ENCODE peak calls at places on chromosomes 12 and 14, in seven cellular contexts. M is ascending aorta, Y is body of pancreas, Q is A549, X is left ventricle myocardium inferior, K is uterus, T is SK-N-SH. H is an unnamed sample.

GRCh38 chr14:66099931-66100330 is 386.2 kb upstream of the CCDC196 start:
- DNase-seq in X (no peak), K (no peak), Y (no peak), M (no peak), T (no peak), Q (no peak), H (no peak)

GRCh38 chr14:101195309-101195724 is 291.8 kb upstream of the RTL1 start:
- DNase-seq in Y (peak; percentile 0), X (no peak), Q (no peak), K (peak; percentile 11), T (no peak), M (no peak), H (no peak)

GRCh38 chr12:111841236-111841749 is 735 bp upstream of the MAPKAPK5 start:
- DNase-seq in Q (no peak), Y (no peak), K (no peak), M (no peak), T (peak; percentile 52), X (no peak), H (no peak)

GRCh38 chr12:34396861-34397590 is 374.7 kb downstream of the ALG10 start:
- DNase-seq in X (peak; percentile 5), K (peak; percentile 5), T (peak; percentile 1), M (peak; percentile 3), Y (peak; percentile 4), Q (no peak), H (peak; percentile 20)

GRCh38 chr14:85483652-85484051 is 46.3 kb upstream of the FLRT2 start:
- DNase-seq in K (no peak), Y (no peak), T (no peak), M (no peak), X (no peak), Q (no peak), H (no peak)

GRCh38 chr14:101357559-101358319 is 203.6 kb upstream of the DIO3 start:
- DNase-seq in Q (no peak), K (peak; percentile 11), T (no peak), Y (no peak), M (no peak), X (no peak), H (no peak)

GRCh38 chr12:52230364-52231281 is 2.4 kb upstream of the KRT7 start:
- DNase-seq in X (peak; percentile 42), M (no peak), K (no peak), Q (peak; percentile 76), T (peak; percentile 23), Y (no peak), H (peak; percentile 79)

GRCh38 chr12:130266751-130267150 is 70.9 kb upstream of the PIWIL1 start:
- DNase-seq in Q (peak; percentile 14), X (no peak), K (no peak), T (no peak), M (no peak), Y (no peak), H (no peak)

GRCh38 chr12:106739318-106739717 is 35.2 kb upstream of the RIC8B start:
- DNase-seq in Q (peak; percentile 13), X (no peak), Y (no peak), T (no peak), K (no peak), M (no peak), H (no peak)

GRCh38 chr12:5511644-5512584 is 80.0 kb downstream of the NTF3 start:
- DNase-seq in Y (no peak), T (peak; percentile 43), X (peak; percentile 40), K (no peak), M (no peak), Q (peak; percentile 13), H (no peak)

GRCh38 chr12:75725505-75726120 is 214.2 kb upstream of the KRR1 start:
- DNase-seq in K (no peak), X (no peak), Q (peak; percentile 80), T (no peak), Y (no peak), M (no peak), H (no peak)

GRCh38 chr12:53048780-53049401 is 974 bp upstream of the TNS2 start:
- DNase-seq in K (peak; percentile 82), Y (peak; percentile 58), Q (peak; percentile 49), X (peak; percentile 86), T (peak; percentile 52), M (no peak), H (no peak)

GRCh38 chr12:99110212-99110611 is 465.1 kb downstream of the APAF1 start:
- DNase-seq in M (no peak), K (no peak), Y (no peak), T (no peak), Q (no peak), X (no peak), H (no peak)

GRCh38 chr12:29066061-29066588 is 83.0 kb upstream of the FAR2 start:
- DNase-seq in M (no peak), X (no peak), K (no peak), Y (no peak), T (no peak), Q (no peak), H (no peak)

GRCh38 chr12:2205961-2206360 is 153.2 kb downstream of the CACNA1C start:
- DNase-seq in Q (no peak), X (no peak), T (no peak), K (no peak), M (no peak), Y (no peak), H (no peak)

GRCh38 chr12:89040146-89040964 is 311.9 kb downstream of the DUSP6 start:
- DNase-seq in Y (no peak), T (no peak), Q (no peak), M (no peak), K (no peak), X (no peak), H (peak; percentile 46)

GRCh38 chr12:13210022-13210539 is 13.6 kb downstream of the EMP1 start:
- DNase-seq in K (no peak), X (no peak), M (no peak), T (peak; percentile 30), Q (no peak), Y (no peak), H (no peak)

GRCh38 chr12:27982380-27982779 is 9.8 kb upstream of the PTHLH start:
- DNase-seq in T (no peak), X (no peak), M (no peak), Q (no peak), K (no peak), Y (no peak), H (no peak)

GRCh38 chr12:114933428-114934160 is 249.6 kb upstream of the TBX3 start:
- DNase-seq in Y (no peak), Q (peak; percentile 94), K (no peak), T (peak; percentile 6), M (no peak), X (no peak), H (no peak)

DNA sequence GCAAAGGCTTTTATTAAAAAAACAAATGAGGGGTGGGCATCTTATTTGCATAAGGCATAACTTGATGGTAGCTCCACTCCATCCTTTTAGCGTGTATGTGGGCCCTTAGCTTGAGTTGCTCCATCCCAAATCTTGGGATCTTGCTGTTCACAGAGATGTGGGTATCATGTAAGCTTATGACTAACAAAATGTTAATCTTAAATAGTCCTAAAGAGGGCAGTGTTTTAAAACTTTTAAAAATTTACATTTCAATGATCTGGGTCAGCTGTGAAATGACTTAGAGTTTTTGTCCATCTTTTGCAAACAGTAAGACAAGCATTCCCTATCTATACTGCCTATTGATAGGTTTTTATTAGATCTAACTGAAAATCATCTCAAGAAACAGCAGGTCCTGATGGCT is 86.0 kb downstream of the SLCO1A2 start:
- DNase-seq in M (no peak), Y (no peak), K (no peak), X (no peak), T (peak; percentile 1), Q (peak; percentile 11), H (no peak)
- TF ChIP-seq CTCF in M (no peak), Y (no peak), K (no peak), X (no peak), T (peak; percentile 51), Q (peak; percentile 36), H (no peak)

DNA sequence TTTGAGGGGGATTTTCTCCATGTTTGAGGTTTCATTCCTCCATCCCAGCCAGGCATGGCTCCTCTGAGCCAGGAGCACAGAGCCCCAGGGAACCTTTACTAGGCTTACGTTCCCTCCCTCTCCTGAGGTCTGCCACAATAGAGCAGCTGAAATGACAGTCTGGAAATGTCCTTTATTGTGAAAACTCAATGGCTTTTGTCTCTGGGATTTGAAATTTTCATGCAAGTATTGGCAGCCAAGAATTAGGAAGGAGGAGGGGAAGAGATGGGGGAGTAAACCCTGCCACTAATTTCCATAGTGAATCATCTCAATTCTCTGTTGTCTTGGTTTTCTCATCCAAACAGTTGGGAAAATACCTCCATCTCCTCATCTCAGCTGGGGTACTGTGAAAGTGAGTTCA is 2.6 kb upstream of the PLEKHG3 start:
- DNase-seq in M (no peak), X (no peak), K (no peak), T (no peak), Y (no peak), Q (no peak), H (no peak)
- H3K4me3 ChIP-seq in M (no peak overlapping the region), X (no peak overlapping the region), K (no peak overlapping the region), T (no peak overlapping the region), Y (no peak overlapping the region), Q (no peak overlapping the region), H (no peak overlapping the region)

GRCh38 chr14:63045612-63046320 is 508 bp upstream of the KCNH5 start:
- DNase-seq in T (peak; percentile 84), Q (peak; percentile 37), K (no peak), Y (peak; percentile 21), M (no peak), X (no peak), H (peak; percentile 41)

GRCh38 chr14:63046339-63047268 is 1.3 kb upstream of the KCNH5 start:
- DNase-seq in M (no peak), K (no peak), Q (no peak), X (no peak), T (peak; percentile 9), Y (no peak), H (no peak)

GRCh38 chr14:63050694-63051093 is 5.4 kb upstream of the KCNH5 start:
- DNase-seq in K (no peak), M (no peak), X (no peak), T (no peak), Q (no peak), Y (no peak), H (no peak)

GRCh38 chr14:63039800-63040380 is 5.4 kb downstream of the KCNH5 start:
- DNase-seq in M (no peak), X (no peak), Y (no peak), K (no peak), Q (peak; percentile 56), T (peak; percentile 35), H (no peak)

DNA sequence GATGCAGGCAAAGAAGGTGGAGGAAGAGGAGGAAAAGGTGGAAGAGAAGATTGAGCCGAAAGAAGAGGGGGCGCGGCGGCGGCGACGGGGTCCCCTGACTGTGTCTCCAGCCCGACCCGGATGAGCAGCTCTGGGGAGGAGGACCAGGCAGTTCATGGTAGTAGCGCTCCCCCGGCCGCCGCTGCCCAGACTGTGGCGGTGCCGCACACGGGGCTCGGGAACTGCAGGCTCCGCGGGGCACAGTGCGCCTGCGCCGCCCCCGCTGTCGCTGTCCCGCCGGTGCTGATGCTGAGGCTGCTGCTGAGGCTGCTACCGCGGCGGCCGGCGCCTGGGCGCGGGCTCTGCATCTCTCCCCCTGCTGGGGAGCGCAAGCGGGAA is at the start of gene KCNH5:
- DNase-seq in Y (no peak), T (peak; percentile 90), K (no peak), M (no peak), Q (peak; percentile 14), X (peak; percentile 16), H (peak; percentile 46)
- H3K4me1 ChIP-seq in Y (peaks cover 14% of the 10 kb centered on the region), T (peaks cover 12% of the 10 kb centered on the region), K (peaks cover 13% of the 10 kb centered on the region), M (peaks cover 11% of the 10 kb centered on the region), Q (peaks cover 3% of the 10 kb centered on the region), X (peaks cover 15% of the 10 kb centered on the region), H (peaks cover 15% of the 10 kb centered on the region)

DNA sequence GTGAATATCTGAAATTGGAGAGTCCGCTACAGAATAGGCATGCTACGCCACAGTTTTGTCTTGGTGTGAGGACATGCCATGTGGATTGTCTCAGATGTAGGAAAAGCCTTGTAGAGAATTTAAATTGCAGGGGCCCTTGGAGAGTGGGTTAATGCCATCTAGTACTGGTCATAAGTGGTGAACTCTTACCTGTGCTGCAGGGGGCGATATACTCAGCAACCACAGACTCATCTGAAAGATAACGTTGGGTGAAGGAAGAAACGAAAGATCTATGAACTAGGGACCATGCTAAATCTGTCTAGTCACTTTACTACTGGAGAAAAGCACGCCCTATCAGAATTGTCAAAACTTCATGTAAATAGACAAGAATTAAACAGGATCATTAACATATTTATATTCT is 33.7 kb upstream of the A2M start:
- DNase-seq in Y (no peak), T (no peak), M (no peak), Q (peak; percentile 10), K (no peak), X (no peak), H (no peak)
- TF ChIP-seq CTCF in Y (no peak), T (no peak), M (no peak), Q (no peak), K (no peak), X (no peak), H (no peak)

H was measured in lower lobe of right lung.